ENCODE peak calls at places on chromosome 17, in seven cellular contexts. P is body of pancreas, T is breast epithelium, L is A549, S is tibial nerve, O is HCT116, I is testis. E is an unnamed sample.

GRCh38 chr17:40209404-40210093 is 9.6 kb upstream of the WIPF2 start:
- DNase-seq in P (no peak), T (no peak), L (no peak), S (no peak), O (no peak), I (no peak), E (no peak)

GRCh38 chr17:66540131-66540781 is 237.8 kb downstream of the PRKCA start:
- DNase-seq in P (peak), T (peak), L (no peak), S (peak), O (no peak), I (peak), E (no peak)

GRCh38 chr17:38454528-38454927 is 26.3 kb downstream of the ARHGAP23 start:
- DNase-seq in P (peak), T (peak), L (peak), S (peak), O (peak), I (peak), E (peak)

GRCh38 chr17:7789131-7789530 is 44.9 kb upstream of the KDM6B start:
- DNase-seq in P (no peak), T (no peak), L (no peak), S (no peak), O (no peak), I (no peak), E (no peak)

GRCh38 chr17:35486920-35487727 is 38.6 kb upstream of the SLFN13 start:
- DNase-seq in P (peak), T (peak), L (no peak), S (peak), O (no peak), I (no peak), E (no peak)

GRCh38 chr17:38352245-38353083 is 820 bp downstream of the SOCS7 start:
- DNase-seq in P (peak), T (no peak), L (no peak), S (no peak), O (no peak), I (peak), E (no peak)

GRCh38 chr17:72004011-72004427 is 116.8 kb upstream of the SOX9 start:
- DNase-seq in P (no peak), T (no peak), L (peak), S (no peak), O (no peak), I (no peak), E (no peak)

GRCh38 chr17:64507418-64507766 is 615 bp downstream of the CEP95 start:
- DNase-seq in P (peak), T (no peak), L (peak), S (peak), O (no peak), I (no peak), E (no peak)

GRCh38 chr17:40499551-40500189 is 1.8 kb downstream of the TNS4 start:
- DNase-seq in P (peak), T (peak), L (peak), S (peak), O (no peak), I (peak), E (no peak)

GRCh38 chr17:78383725-78384471 is 5.4 kb downstream of the PGS1 start:
- DNase-seq in P (peak), T (peak), L (no peak), S (peak), O (no peak), I (peak), E (peak)

GRCh38 chr17:11996722-11997146 is 541 bp downstream of the ZNF18 start:
- DNase-seq in P (peak), T (no peak), L (peak), S (peak), O (peak), I (peak), E (peak)

GRCh38 chr17:72349508-72350472 is 229.0 kb downstream of the SOX9 start:
- DNase-seq in P (peak), T (no peak), L (no peak), S (no peak), O (no peak), I (no peak), E (no peak)

GRCh38 chr17:31393749-31394146 is 2.3 kb downstream of the RAB11FIP4 start:
- DNase-seq in P (no peak), T (no peak), L (no peak), S (no peak), O (no peak), I (peak), E (no peak)

GRCh38 chr17:15934866-15935265 is 10.1 kb upstream of the ADORA2B start:
- DNase-seq in P (no peak), T (no peak), L (no peak), S (no peak), O (no peak), I (no peak), E (no peak)

GRCh38 chr17:13576661-13577526 is 24.8 kb downstream of the HS3ST3A1 start:
- DNase-seq in P (no peak), T (no peak), L (peak), S (no peak), O (peak), I (no peak), E (no peak)

GRCh38 chr17:42563543-42563942 is 1.6 kb downstream of the COASY start:
- DNase-seq in P (peak), T (peak), L (no peak), S (no peak), O (no peak), I (no peak), E (no peak)

GRCh38 chr17:41069031-41069430 is 3.4 kb upstream of the KRTAP2-4 start:
- DNase-seq in P (no peak), T (no peak), L (no peak), S (no peak), O (no peak), I (no peak), E (no peak)

GRCh38 chr17:82889496-82890338 is 49.9 kb upstream of the ZNF750 start:
- DNase-seq in P (peak), T (peak), L (no peak), S (no peak), O (peak), I (no peak), E (no peak)

GRCh38 chr17:37764383-37764782 is 19.5 kb upstream of the HNF1B start:
- DNase-seq in P (no peak), T (no peak), L (no peak), S (no peak), O (no peak), I (no peak), E (no peak)

GRCh38 chr17:2122641-2123302 is 67.9 kb downstream of the HIC1 start:
- DNase-seq in P (peak), T (peak), L (no peak), S (peak), O (no peak), I (peak), E (no peak)

GRCh38 chr17:49393491-49394255 is 21.0 kb downstream of the PHB1 start:
- DNase-seq in P (no peak), T (no peak), L (no peak), S (no peak), O (no peak), I (no peak), E (no peak)

GRCh38 chr17:17419621-17420020 is 57.2 kb upstream of the MED9 start:
- DNase-seq in P (no peak), T (no peak), L (no peak), S (no peak), O (no peak), I (no peak), E (no peak)

GRCh38 chr17:81382851-81383250 is 12.4 kb upstream of the BAHCC1 start:
- DNase-seq in P (no peak), T (no peak), L (no peak), S (no peak), O (no peak), I (no peak), E (no peak)

DNA sequence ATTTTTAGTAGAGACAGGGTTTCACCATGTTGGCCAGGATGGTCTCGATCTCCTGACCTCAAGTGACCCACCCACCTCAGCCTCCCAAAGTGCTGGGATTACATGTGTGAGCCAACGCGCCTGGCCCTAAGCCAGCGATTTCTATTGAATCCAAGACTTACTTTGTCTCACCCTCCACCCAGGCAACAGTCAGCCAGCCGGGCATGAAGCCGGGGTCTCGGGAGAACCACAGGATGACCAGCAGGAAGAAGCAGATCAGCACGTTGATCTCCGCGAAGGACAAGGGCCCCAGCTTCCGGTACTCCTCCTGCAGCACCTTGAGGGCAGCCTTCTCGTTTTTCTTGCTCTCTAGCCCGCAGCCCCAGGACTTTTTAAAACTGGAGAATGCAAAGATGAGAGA is 17.6 kb downstream of the SLC13A5 start:
- DNase-seq in P (no peak), T (no peak), L (no peak), S (no peak), O (no peak), I (no peak), E (no peak)
- TF ChIP-seq POLR2A in P (no peak), T (no peak), L (no peak), S (no peak), O (no peak), I (no peak), E (no peak)

GRCh38 chr17:45225964-45226530 is 4.4 kb downstream of the FMNL1 start:
- DNase-seq in P (peak), T (peak), L (peak), S (peak), O (no peak), I (peak), E (peak)

GRCh38 chr17:45223541-45224528 is 2.1 kb downstream of the FMNL1 start:
- DNase-seq in P (no peak), T (no peak), L (no peak), S (no peak), O (no peak), I (no peak), E (no peak)

GRCh38 chr17:45224671-45225050 is 3.0 kb downstream of the FMNL1 start:
- DNase-seq in P (no peak), T (no peak), L (no peak), S (no peak), O (no peak), I (no peak), E (no peak)

GRCh38 chr17:45226620-45227019 is 4.9 kb downstream of the FMNL1 start:
- DNase-seq in P (no peak), T (no peak), L (no peak), S (no peak), O (no peak), I (no peak), E (no peak)

GRCh38 chr17:45225051-45225700 is 3.5 kb downstream of the FMNL1 start:
- DNase-seq in P (no peak), T (no peak), L (peak), S (no peak), O (no peak), I (no peak), E (no peak)
- TF ChIP-seq POLR2A in P (no peak), T (no peak), L (no peak), S (no peak), O (no peak), I (no peak), E (no peak)

GRCh38 chr17:5419356-5419958 is at the start of gene NUP88:
- DNase-seq in P (peak), T (peak), L (peak), S (peak), O (peak), I (peak), E (peak)

GRCh38 chr17:5416886-5417285 is 2.6 kb downstream of the NUP88 start:
- DNase-seq in P (no peak), T (no peak), L (no peak), S (no peak), O (no peak), I (no peak), E (no peak)

GRCh38 chr17:5418858-5419355 is 555 bp downstream of the NUP88 start:
- DNase-seq in P (peak), T (no peak), L (peak), S (peak), O (no peak), I (peak), E (no peak)

GRCh38 chr17:5422505-5422904 is 2.5 kb downstream of the RPAIN start:
- DNase-seq in P (no peak), T (no peak), L (peak), S (no peak), O (peak), I (no peak), E (no peak)

GRCh38 chr17:5419959-5420653 is at the start of gene RPAIN:
- DNase-seq in P (peak), T (peak), L (peak), S (peak), O (peak), I (peak), E (peak)
- TF ChIP-seq POLR2A in P (peak), T (no peak), L (peak), S (peak), O (peak), I (no peak), E (peak)

GRCh38 chr17:29615492-29616299 is 7.0 kb downstream of the CORO6 start:
- DNase-seq in P (peak), T (peak), L (peak), S (peak), O (no peak), I (peak), E (no peak)
- TF ChIP-seq POLR2A in P (no peak), T (no peak), L (no peak), S (peak), O (no peak), I (no peak), E (peak)

GRCh38 chr17:27575100-27575911 is 55.7 kb upstream of the LGALS9 start:
- DNase-seq in P (no peak), T (no peak), L (no peak), S (no peak), O (no peak), I (no peak), E (no peak)

GRCh38 chr17:27572665-27573064 is 58.3 kb upstream of the LGALS9 start:
- DNase-seq in P (no peak), T (no peak), L (no peak), S (no peak), O (no peak), I (no peak), E (no peak)

GRCh38 chr17:27575912-27576252 is 55.1 kb upstream of the LGALS9 start:
- DNase-seq in P (no peak), T (no peak), L (no peak), S (no peak), O (no peak), I (no peak), E (no peak)

GRCh38 chr17:27573548-27573947 is 57.4 kb upstream of the LGALS9 start:
- DNase-seq in P (no peak), T (no peak), L (no peak), S (no peak), O (no peak), I (no peak), E (no peak)

GRCh38 chr17:27573971-27574525 is 56.9 kb upstream of the LGALS9 start:
- DNase-seq in P (no peak), T (no peak), L (peak), S (no peak), O (no peak), I (no peak), E (no peak)
- TF ChIP-seq POLR2A in P (no peak), T (no peak), L (no peak), S (no peak), O (no peak), I (no peak), E (no peak)

GRCh38 chr17:4004517-4005295 is 40.5 kb upstream of the ATP2A3 start:
- DNase-seq in P (peak), T (no peak), L (peak), S (no peak), O (peak), I (peak), E (no peak)
- TF ChIP-seq POLR2A in P (no peak), T (no peak), L (no peak), S (no peak), O (no peak), I (no peak), E (no peak)

DNA sequence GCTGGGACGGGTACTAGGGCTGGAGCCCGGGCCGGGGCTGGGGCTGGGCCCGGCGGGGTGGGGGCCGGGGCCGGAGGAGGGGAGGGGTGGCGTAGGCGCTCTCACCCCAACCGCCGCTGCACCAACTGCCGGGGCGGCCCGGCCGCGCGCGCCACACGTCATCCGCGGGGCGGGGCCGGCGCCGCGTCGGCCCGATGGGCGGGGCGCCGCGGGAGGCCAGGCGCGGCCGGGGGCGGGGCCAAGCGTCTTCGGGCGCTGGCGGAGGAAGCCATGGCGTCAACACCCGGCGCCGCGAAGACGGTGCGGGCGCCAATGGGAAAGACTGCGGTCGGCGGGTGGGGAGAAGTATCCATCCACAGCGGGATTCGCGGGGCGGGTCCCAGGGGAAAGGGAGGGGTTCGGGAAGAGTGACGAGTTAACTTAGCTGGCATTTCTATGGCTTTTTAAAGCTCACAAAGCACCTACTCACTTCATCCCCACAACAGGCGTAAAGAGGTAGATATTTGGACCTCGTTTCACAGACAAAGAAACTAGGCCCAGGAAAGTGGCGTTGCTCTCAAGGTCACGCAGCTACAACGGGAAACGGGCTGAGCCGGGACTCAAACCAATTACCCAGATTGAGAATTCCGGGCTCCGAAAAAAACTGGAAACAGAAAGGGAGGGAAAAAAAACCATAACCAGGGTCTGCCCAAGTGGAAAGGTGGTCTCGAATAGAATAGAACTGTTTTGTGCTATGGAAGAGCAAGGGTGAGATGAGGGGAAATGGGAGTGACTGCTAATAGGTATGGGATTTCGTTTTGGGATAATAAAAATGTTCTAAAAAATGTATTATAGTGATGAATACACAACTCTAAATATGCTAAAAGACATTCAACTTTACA is at the start of gene SPAG9:
- DNase-seq in P (peak), T (peak), L (peak), S (peak), O (peak), I (peak), E (peak)
- TF ChIP-seq POLR2A in P (peak), T (peak), L (peak), S (peak), O (peak), I (peak), E (peak)

GRCh38 chr17:77148959-77149510 is 8.3 kb downstream of the SEC14L1 start:
- DNase-seq in P (no peak), T (no peak), L (no peak), S (no peak), O (no peak), I (no peak), E (no peak)

GRCh38 chr17:77154187-77154586 is 13.4 kb downstream of the SEC14L1 start:
- DNase-seq in P (no peak), T (no peak), L (no peak), S (no peak), O (no peak), I (no peak), E (no peak)

GRCh38 chr17:77155125-77155524 is 14.4 kb downstream of the SEC14L1 start:
- DNase-seq in P (no peak), T (no peak), L (no peak), S (no peak), O (no peak), I (no peak), E (no peak)

GRCh38 chr17:77151236-77151635 is 10.5 kb downstream of the SEC14L1 start:
- DNase-seq in P (no peak), T (no peak), L (no peak), S (no peak), O (no peak), I (no peak), E (no peak)

GRCh38 chr17:77153487-77153886 is 12.7 kb downstream of the SEC14L1 start:
- DNase-seq in P (no peak), T (no peak), L (no peak), S (no peak), O (no peak), I (no peak), E (no peak)
- TF ChIP-seq POLR2A in P (no peak), T (no peak), L (no peak), S (no peak), O (no peak), I (no peak), E (no peak)

E was measured in esophagus squamous epithelium.